ENCODE peak calls at places on chromosomes 13 and 19, in five cellular contexts. L is transverse colon, O is HepG2, S is tibial nerve, B is sigmoid colon. U is an unnamed sample.

GRCh38 chr13:42750858-42751257 is 30.5 kb upstream of the FAM216B start:
- DNase-seq in L (no peak), O (no peak), S (no peak), B (no peak), U (no peak)

GRCh38 chr13:33326723-33327122 is 41.2 kb upstream of the STARD13 start:
- DNase-seq in L (no peak), O (no peak), S (no peak), B (no peak), U (no peak)

GRCh38 chr13:42971670-42972355 is 20.2 kb downstream of the EPSTI1 start:
- DNase-seq in L (no peak), O (no peak), S (no peak), B (no peak), U (no peak)

GRCh38 chr13:76330756-76331155 is 555.4 kb downstream of the KCTD12 start:
- DNase-seq in L (no peak), O (no peak), S (no peak), B (no peak), U (no peak)

GRCh38 chr13:45490068-45490467 is 25.3 kb downstream of the COG3 start:
- DNase-seq in L (no peak), O (peak), S (no peak), B (no peak), U (no peak)

GRCh38 chr19:2164020-2164988 is 571 bp downstream of the DOT1L start:
- DNase-seq in L (no peak), O (no peak), S (peak), B (peak), U (no peak)

GRCh38 chr13:74554581-74555290 is 420.5 kb upstream of the KLF12 start:
- DNase-seq in L (no peak), O (no peak), S (no peak), B (no peak), U (no peak)

GRCh38 chr13:65656740-65657329 is 1573.3 kb downstream of the PCDH9 start:
- DNase-seq in L (no peak), O (no peak), S (no peak), B (no peak), U (no peak)

GRCh38 chr13:33169273-33169980 is 116.1 kb downstream of the STARD13 start:
- DNase-seq in L (no peak), O (no peak), S (no peak), B (no peak), U (no peak)

GRCh38 chr19:47161876-47162489 is 31.3 kb downstream of the SAE1 start:
- DNase-seq in L (no peak), O (no peak), S (no peak), B (no peak), U (no peak)

GRCh38 chr13:27379126-27379525 is 45.3 kb upstream of the GTF3A start:
- DNase-seq in L (no peak), O (peak), S (no peak), B (no peak), U (no peak)

GRCh38 chr19:1483067-1483978 is 4.3 kb upstream of the C19orf25 start:
- DNase-seq in L (no peak), O (no peak), S (no peak), B (no peak), U (no peak)

GRCh38 chr13:20567881-20568528 is 1.0 kb downstream of the IFT88 start:
- DNase-seq in L (no peak), O (no peak), S (no peak), B (no peak), U (no peak)

GRCh38 chr19:55353803-55354697 is 469 bp downstream of the COX6B2 start:
- DNase-seq in L (peak), O (no peak), S (no peak), B (peak), U (peak)

GRCh38 chr19:40348961-40349507 is 539 bp downstream of the PLD3 start:
- DNase-seq in L (no peak), O (peak), S (peak), B (no peak), U (no peak)

GRCh38 chr19:10105241-10106099 is 692 bp upstream of the PPAN start:
- DNase-seq in L (peak), O (no peak), S (no peak), B (no peak), U (no peak)

GRCh38 chr19:36973021-36973843 is 57.1 kb downstream of the ZNF568 start:
- DNase-seq in L (peak), O (no peak), S (peak), B (peak), U (peak)

GRCh38 chr19:13839938-13840750 is 36.8 kb upstream of the NANOS3 start:
- DNase-seq in L (peak), O (no peak), S (peak), B (peak), U (peak)

DNA sequence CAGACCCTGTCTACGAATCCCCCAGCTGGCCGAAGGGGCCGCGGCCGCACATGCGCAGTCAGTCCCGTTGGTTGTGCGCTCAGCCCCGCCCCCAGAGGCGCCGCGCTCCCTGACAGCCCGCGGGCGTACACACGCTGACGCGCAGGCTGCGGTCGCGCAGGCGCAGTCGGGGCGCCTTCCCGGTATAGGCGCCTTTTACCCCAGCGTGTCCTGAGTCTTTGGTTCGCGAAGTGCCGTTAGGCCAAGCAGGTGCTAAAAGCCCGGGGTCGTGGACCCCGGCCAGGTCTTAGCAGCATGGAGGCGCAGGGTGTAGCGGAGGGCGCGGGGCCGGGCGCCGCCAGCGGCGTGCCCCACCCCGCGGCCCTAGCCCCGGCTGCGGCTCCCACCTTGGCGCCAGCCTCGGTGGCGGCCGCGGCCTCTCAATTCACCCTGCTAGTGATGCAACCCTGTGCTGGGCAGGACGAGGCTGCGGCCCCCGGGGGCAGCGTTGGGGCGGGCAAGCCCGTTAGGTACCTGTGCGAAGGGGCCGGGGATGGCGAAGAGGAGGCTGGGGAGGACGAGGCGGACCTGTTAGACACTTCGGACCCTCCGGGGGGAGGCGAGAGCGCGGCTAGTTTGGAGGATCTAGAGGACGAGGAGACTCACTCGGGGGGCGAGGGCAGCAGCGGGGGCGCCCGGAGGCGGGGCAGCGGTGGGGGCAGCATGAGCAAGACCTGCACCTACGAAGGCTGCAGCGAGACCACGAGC is at the start of gene RFXAP:
- DNase-seq in L (peak), O (peak), S (peak), B (peak), U (peak)
- TF ChIP-seq EP300 in L (no peak), O (no peak), S (peak), B (no peak), U (no peak)

GRCh38 chr19:45643024-45643926 is 4.1 kb upstream of the EML2 start:
- DNase-seq in L (peak), O (peak), S (peak), B (peak), U (peak)
- TF ChIP-seq EP300 in L (no peak), O (no peak), S (peak), B (no peak), U (no peak)

GRCh38 chr13:30116379-30116778 is 191.0 kb downstream of the KATNAL1 start:
- DNase-seq in L (no peak), O (no peak), S (no peak), B (no peak), U (no peak)

GRCh38 chr13:30113531-30113930 is 193.8 kb downstream of the KATNAL1 start:
- DNase-seq in L (no peak), O (no peak), S (no peak), B (no peak), U (no peak)

GRCh38 chr13:30115257-30115600 is 192.1 kb downstream of the KATNAL1 start:
- DNase-seq in L (no peak), O (no peak), S (no peak), B (no peak), U (no peak)

GRCh38 chr13:30113983-30114491 is 193.3 kb downstream of the KATNAL1 start:
- DNase-seq in L (peak), O (peak), S (peak), B (no peak), U (peak)

GRCh38 chr13:30114586-30115256 is 192.6 kb downstream of the KATNAL1 start:
- DNase-seq in L (peak), O (peak), S (peak), B (peak), U (peak)
- TF ChIP-seq EP300 in L (no peak), O (no peak), S (no peak), B (no peak), U (no peak)

GRCh38 chr19:27719034-27719433 is 1493.9 kb downstream of the UQCRFS1 start:
- DNase-seq in L (no peak), O (no peak), S (no peak), B (no peak), U (no peak)
- TF ChIP-seq EP300 in L (no peak), O (no peak), S (no peak), B (no peak), U (no peak)

GRCh38 chr13:31020996-31021395 is 88.5 kb downstream of the TEX26 start:
- DNase-seq in L (no peak), O (no peak), S (no peak), B (no peak), U (no peak)

GRCh38 chr13:31023126-31023525 is 90.7 kb downstream of the TEX26 start:
- DNase-seq in L (no peak), O (no peak), S (no peak), B (no peak), U (no peak)

GRCh38 chr13:31027136-31027535 is 94.7 kb downstream of the TEX26 start:
- DNase-seq in L (no peak), O (no peak), S (no peak), B (no peak), U (no peak)

GRCh38 chr13:31018511-31018910 is 86.1 kb downstream of the TEX26 start:
- DNase-seq in L (no peak), O (no peak), S (no peak), B (no peak), U (no peak)

GRCh38 chr13:31022491-31022890 is 90.0 kb downstream of the TEX26 start:
- DNase-seq in L (no peak), O (no peak), S (no peak), B (no peak), U (no peak)
- TF ChIP-seq EP300 in L (no peak), O (no peak), S (no peak), B (no peak), U (no peak)

DNA sequence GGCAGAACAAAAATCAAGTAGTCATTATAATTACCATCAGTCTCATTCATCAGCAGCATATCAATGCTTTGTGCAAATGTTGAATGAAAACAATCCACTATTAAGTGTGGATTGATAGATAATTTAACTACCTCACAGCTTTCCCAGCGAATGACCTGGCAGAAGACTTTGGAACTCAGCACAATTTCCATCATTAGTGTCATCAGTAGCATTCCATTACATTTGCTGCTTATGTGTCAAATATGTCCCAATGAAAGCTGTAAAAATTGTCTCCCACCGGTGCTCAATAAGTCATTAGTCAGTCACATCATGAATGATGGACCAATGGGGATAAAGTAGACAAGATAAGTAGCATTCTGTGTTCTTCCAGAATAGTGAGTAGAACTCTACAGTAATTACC is 1513.5 kb upstream of the PRR20A start:
- DNase-seq in L (no peak), O (no peak), S (no peak), B (no peak), U (no peak)
- TF ChIP-seq EP300 in L (no peak), O (no peak), S (no peak), B (no peak), U (no peak)

GRCh38 chr13:110338441-110339101 is 31.5 kb downstream of the COL4A2 start:
- DNase-seq in L (peak), O (no peak), S (peak), B (peak), U (no peak)
- TF ChIP-seq EP300 in L (no peak), O (no peak), S (peak), B (peak), U (peak)

U was measured in stomach.